ENCODE peak calls at places on chromosomes 11 and 22, in six cellular contexts. B, X, D, C, I and Y are unnamed samples.

GRCh38 chr11:112610996-112611795 is 350.0 kb upstream of the NCAM1 start:
- DNase-seq in B (no peak), C (no peak), X (no peak), I (peak; percentile 50), D (no peak), Y (no peak)

GRCh38 chr22:40436460-40437431 is 66.4 kb downstream of the SGSM3 start:
- DNase-seq in X (no peak), I (peak; percentile 71), B (peak; percentile 48), D (peak; percentile 21), C (peak; percentile 57), Y (peak; percentile 51)

GRCh38 chr11:67057410-67057757 is 737 bp downstream of the RHOD start:
- DNase-seq in C (no peak), I (peak; percentile 52), D (no peak), X (no peak), B (no peak), Y (no peak)

GRCh38 chr11:8812438-8812837 is 98.6 kb upstream of the AKIP1 start:
- DNase-seq in B (peak; percentile 44), C (no peak), D (no peak), X (no peak), I (peak; percentile 60), Y (no peak)

GRCh38 chr11:117792241-117792640 is 4.8 kb downstream of the DSCAML1 start:
- DNase-seq in B (no peak), I (no peak), D (no peak), C (no peak), X (no peak), Y (no peak)

GRCh38 chr11:114477946-114478537 is 38.8 kb downstream of the REXO2 start:
- DNase-seq in D (no peak), X (no peak), B (no peak), C (no peak), I (no peak), Y (no peak)

GRCh38 chr11:14892577-14892976 is 546 bp upstream of the CYP2R1 start:
- DNase-seq in I (no peak), C (no peak), X (no peak), D (no peak), B (no peak), Y (no peak)

GRCh38 chr11:128222245-128222959 is 365.0 kb downstream of the ETS1 start:
- DNase-seq in B (no peak), I (no peak), D (no peak), X (no peak), C (no peak), Y (no peak)

GRCh38 chr11:44787070-44787469 is 60.3 kb downstream of the TSPAN18 start:
- DNase-seq in D (no peak), I (no peak), C (no peak), B (no peak), X (no peak), Y (no peak)

GRCh38 chr11:62708423-62709261 is 1.2 kb downstream of the GNG3 start:
- DNase-seq in I (no peak), B (no peak), X (no peak), D (no peak), C (no peak), Y (no peak)

GRCh38 chr11:107076832-107077231 is 58.6 kb upstream of the GUCY1A2 start:
- DNase-seq in B (no peak), X (no peak), I (no peak), D (no peak), C (no peak), Y (no peak)

GRCh38 chr22:36879775-36880174 is 19.0 kb downstream of the NCF4 start:
- DNase-seq in D (no peak), I (no peak), B (no peak), C (no peak), X (no peak), Y (no peak)

GRCh38 chr11:132024587-132025295 is 654.3 kb downstream of the NTM start:
- DNase-seq in B (no peak), I (peak; percentile 2), C (peak; percentile 13), D (peak; percentile 91), X (peak; percentile 82), Y (peak; percentile 18)

GRCh38 chr11:113131036-113131775 is 170.0 kb downstream of the NCAM1 start:
- DNase-seq in D (no peak), X (no peak), C (no peak), B (no peak), I (no peak), Y (no peak)